ENCODE peak calls at places on chromosome 9, in seven cellular contexts. T is HAP-1, M is Caco-2, F is BJ, N is activated T-cell treated with anti-CD3 and anti-CD28 coated beads for 24 hours, Z is tibial nerve, G is tibial artery. I is an unnamed sample.

GRCh38 chr9:129458155-129458661 is 162.7 kb downstream of the C9orf50 start:
- DNase-seq in N (peak), Z (no peak), M (no peak), T (no peak), G (peak), F (no peak), I (peak)

GRCh38 chr9:21815643-21816042 is 13.2 kb downstream of the MTAP start:
- DNase-seq in F (no peak), G (no peak), T (no peak), N (no peak), M (no peak), Z (no peak), I (no peak)

GRCh38 chr9:124442826-124443225 is 7.4 kb upstream of the ADGRD2 start:
- DNase-seq in Z (no peak), T (no peak), G (no peak), M (no peak), F (no peak), N (no peak), I (no peak)

GRCh38 chr9:133888048-133888778 is 103.9 kb downstream of the VAV2 start:
- DNase-seq in Z (no peak), G (no peak), N (no peak), F (no peak), T (peak), M (peak), I (no peak)

GRCh38 chr9:97900103-97900737 is 22.1 kb downstream of the TRMO start:
- DNase-seq in N (no peak), G (no peak), T (no peak), M (no peak), Z (no peak), F (no peak), I (peak)

GRCh38 chr9:89038354-89039091 is 47.3 kb downstream of the S1PR3 start:
- DNase-seq in F (peak), Z (no peak), M (no peak), N (no peak), T (no peak), G (peak), I (peak)

GRCh38 chr9:70954126-70954525 is 167.3 kb downstream of the TRPM3 start:
- DNase-seq in T (peak), N (no peak), Z (no peak), M (peak), G (no peak), F (peak), I (peak)

GRCh38 chr9:91795500-91796241 is 154.4 kb downstream of the ROR2 start:
- DNase-seq in N (no peak), Z (no peak), G (no peak), F (no peak), M (no peak), T (no peak), I (no peak)

GRCh38 chr9:3330792-3331420 is 194.9 kb downstream of the RFX3 start:
- DNase-seq in M (no peak), T (no peak), Z (no peak), N (no peak), F (no peak), G (no peak), I (peak)

GRCh38 chr9:113677057-113677456 is 199.1 kb upstream of the ZNF618 start:
- DNase-seq in T (no peak), Z (no peak), M (no peak), G (no peak), N (no peak), F (no peak), I (no peak)

GRCh38 chr9:127751269-127752054 is 16.4 kb upstream of the TOR2A start:
- DNase-seq in G (no peak), M (no peak), Z (no peak), F (no peak), T (peak), N (no peak), I (peak)

GRCh38 chr9:113675475-113675941 is 200.6 kb upstream of the ZNF618 start:
- DNase-seq in G (peak), N (no peak), M (no peak), T (no peak), F (peak), Z (peak), I (peak)

GRCh38 chr9:132487351-132487791 is 77.4 kb downstream of the CFAP77 start:
- DNase-seq in M (no peak), N (no peak), F (no peak), G (no peak), Z (no peak), T (no peak), I (no peak)

GRCh38 chr9:105007143-105007542 is 79.2 kb upstream of the ABCA1 start:
- DNase-seq in G (peak), T (no peak), F (peak), N (no peak), Z (no peak), M (no peak), I (peak)

GRCh38 chr9:79877943-79878612 is 306.3 kb downstream of the TLE4 start:
- DNase-seq in G (no peak), Z (no peak), M (no peak), F (no peak), T (no peak), N (no peak), I (no peak)

GRCh38 chr9:30925635-30926034 is 1458.8 kb upstream of the ACO1 start:
- DNase-seq in N (no peak), Z (no peak), G (no peak), F (no peak), M (no peak), T (no peak), I (no peak)

GRCh38 chr9:124012368-124013262 is 1.0 kb downstream of the LHX2 start:
- DNase-seq in Z (no peak), N (no peak), M (no peak), G (no peak), F (no peak), T (peak), I (no peak)

GRCh38 chr9:114001410-114001685 is 76.8 kb downstream of the AMBP start:
- DNase-seq in G (no peak), M (no peak), T (no peak), F (no peak), N (no peak), Z (no peak), I (no peak)

GRCh38 chr9:16179566-16179965 is 626.7 kb downstream of the CCDC171 start:
- DNase-seq in F (no peak), N (no peak), M (no peak), T (no peak), Z (no peak), G (no peak), I (no peak)

GRCh38 chr9:97516111-97516510 is 14.6 kb downstream of the TMOD1 start:
- DNase-seq in M (no peak), G (no peak), N (no peak), Z (no peak), F (no peak), T (no peak), I (no peak)

GRCh38 chr9:4955836-4956235 is 29.2 kb upstream of the JAK2 start:
- DNase-seq in M (no peak), F (no peak), G (no peak), N (no peak), Z (no peak), T (no peak), I (peak)

GRCh38 chr9:23541976-23542375 is 284.1 kb downstream of the ELAVL2 start:
- DNase-seq in N (no peak), F (no peak), G (no peak), Z (no peak), M (no peak), T (no peak), I (no peak)

GRCh38 chr9:23820731-23821399 is 5.2 kb downstream of the ELAVL2 start:
- DNase-seq in G (no peak), T (no peak), F (no peak), Z (no peak), N (no peak), M (no peak), I (no peak)

GRCh38 chr9:126842977-126843799 is 17.3 kb upstream of the ZBTB34 start:
- DNase-seq in G (no peak), T (no peak), Z (no peak), N (no peak), M (no peak), F (no peak), I (no peak)

GRCh38 chr9:95076696-95077052 is 240.8 kb downstream of the FANCC start:
- DNase-seq in Z (no peak), M (no peak), N (no peak), T (no peak), G (no peak), F (no peak), I (no peak)

GRCh38 chr9:123860603-123861002 is 69.3 kb downstream of the DENND1A start:
- DNase-seq in N (no peak), M (no peak), G (no peak), T (peak), Z (no peak), F (no peak), I (no peak)

GRCh38 chr9:36207546-36208012 is 16.9 kb downstream of the CLTA start:
- DNase-seq in M (no peak), G (no peak), N (no peak), T (no peak), Z (no peak), F (no peak), I (no peak)

GRCh38 chr9:136985853-136986252 is 3.1 kb downstream of the LCNL1 start:
- DNase-seq in N (no peak), Z (no peak), F (no peak), T (no peak), M (no peak), G (no peak), I (no peak)

GRCh38 chr9:22129134-22129533 is 120.0 kb upstream of the CDKN2B start:
- DNase-seq in M (no peak), G (no peak), F (no peak), T (no peak), N (no peak), Z (no peak), I (peak)

GRCh38 chr9:133151601-133152525 is 11.9 kb downstream of the GBGT1 start:
- DNase-seq in M (no peak), G (no peak), T (no peak), F (no peak), Z (no peak), N (no peak), I (no peak)

GRCh38 chr9:113952651-113953050 is 76.5 kb downstream of the ZNF618 start:
- DNase-seq in Z (no peak), G (no peak), N (no peak), T (no peak), F (no peak), M (no peak), I (no peak)

GRCh38 chr9:130692365-130692764 is 1.2 kb upstream of the EXOSC2 start:
- DNase-seq in M (no peak), F (no peak), N (no peak), Z (no peak), G (no peak), T (no peak), I (no peak)

GRCh38 chr9:107251756-107252322 is 31.2 kb upstream of the RAD23B start:
- DNase-seq in T (no peak), G (no peak), N (no peak), Z (peak), F (peak), M (no peak), I (peak)

GRCh38 chr9:38621434-38622082 is 1.2 kb upstream of the ANKRD18A start:
- DNase-seq in N (peak), M (no peak), Z (no peak), T (peak), G (no peak), F (no peak), I (no peak)

GRCh38 chr9:8961186-8961666 is 1161.6 kb upstream of the DMAC1 start:
- DNase-seq in M (no peak), Z (peak), T (no peak), N (no peak), G (peak), F (no peak), I (no peak)

GRCh38 chr9:128882677-128883590 is 1.0 kb downstream of the LRRC8A start:
- DNase-seq in G (no peak), Z (no peak), T (peak), F (no peak), N (no peak), M (no peak), I (no peak)

GRCh38 chr9:3528466-3528865 is 2.7 kb upstream of the RFX3 start:
- DNase-seq in Z (no peak), M (no peak), T (peak), F (no peak), N (peak), G (no peak), I (no peak)

GRCh38 chr9:134060546-134060945 is 7.3 kb downstream of the BRD3 start:
- DNase-seq in G (peak), T (no peak), Z (no peak), F (no peak), M (no peak), N (no peak), I (no peak)

GRCh38 chr9:90326219-90326618 is 316.4 kb downstream of the DIRAS2 start:
- DNase-seq in N (no peak), F (no peak), G (no peak), T (no peak), Z (no peak), M (no peak), I (no peak)